ENCODE peak calls at places on chromosome 5, in nine cellular contexts. One of them, this sample, is unnamed.

GRCh38 chr5:51002368-51002767 is 335.9 kb downstream of the PARP8 start:
- DNase-seq in T-helper 17 cell: no peak
- DNase-seq in EL: no peak
- DNase-seq in amygdala: no peak
- DNase-seq in NCI-H510A: no peak
- DNase-seq in endothelial cell: no peak
- DNase-seq in GM19239: no peak
- DNase-seq in bronchial epithelial cell: no peak
- DNase-seq in A549: no peak
- DNase-seq in this sample: no peak

GRCh38 chr5:181059297-181060230 is 19.5 kb downstream of the BTNL9 start:
- DNase-seq in EL: no peak
- DNase-seq in GM19239: no peak
- DNase-seq in NCI-H510A: no peak
- DNase-seq in T-helper 17 cell: no peak
- DNase-seq in amygdala: no peak
- DNase-seq in bronchial epithelial cell: no peak
- DNase-seq in A549: no peak
- DNase-seq in endothelial cell: peak
- DNase-seq in this sample: no peak

GRCh38 chr5:107771926-107772325 is 101.2 kb upstream of the EFNA5 start:
- DNase-seq in T-helper 17 cell: no peak
- DNase-seq in endothelial cell: no peak
- DNase-seq in amygdala: no peak
- DNase-seq in EL: no peak
- DNase-seq in bronchial epithelial cell: no peak
- DNase-seq in A549: no peak
- DNase-seq in NCI-H510A: no peak
- DNase-seq in GM19239: no peak
- DNase-seq in this sample: no peak

GRCh38 chr5:55936100-55936693 is 58.6 kb downstream of the IL6ST start:
- DNase-seq in bronchial epithelial cell: peak
- DNase-seq in endothelial cell: peak
- DNase-seq in amygdala: peak
- DNase-seq in GM19239: peak
- DNase-seq in NCI-H510A: peak
- DNase-seq in EL: peak
- DNase-seq in A549: peak
- DNase-seq in T-helper 17 cell: peak
- DNase-seq in this sample: peak

GRCh38 chr5:150514708-150515211 is 6.8 kb downstream of the NDST1 start:
- DNase-seq in GM19239: no peak
- DNase-seq in T-helper 17 cell: no peak
- DNase-seq in bronchial epithelial cell: peak
- DNase-seq in endothelial cell: no peak
- DNase-seq in amygdala: no peak
- DNase-seq in EL: peak
- DNase-seq in A549: peak
- DNase-seq in NCI-H510A: no peak
- DNase-seq in this sample: no peak

GRCh38 chr5:159605585-159605984 is 275.3 kb upstream of the IL12B start:
- DNase-seq in A549: no peak
- DNase-seq in EL: peak
- DNase-seq in amygdala: no peak
- DNase-seq in bronchial epithelial cell: no peak
- DNase-seq in endothelial cell: no peak
- DNase-seq in GM19239: no peak
- DNase-seq in NCI-H510A: no peak
- DNase-seq in T-helper 17 cell: no peak
- DNase-seq in this sample: no peak

GRCh38 chr5:61498121-61498520 is 166.1 kb downstream of the ZSWIM6 start:
- DNase-seq in amygdala: no peak
- DNase-seq in A549: no peak
- DNase-seq in EL: no peak
- DNase-seq in NCI-H510A: no peak
- DNase-seq in bronchial epithelial cell: no peak
- DNase-seq in T-helper 17 cell: no peak
- DNase-seq in GM19239: no peak
- DNase-seq in endothelial cell: no peak
- DNase-seq in this sample: no peak

GRCh38 chr5:56607551-56607950 is 207.8 kb upstream of the MAP3K1 start:
- DNase-seq in NCI-H510A: no peak
- DNase-seq in EL: peak
- DNase-seq in endothelial cell: no peak
- DNase-seq in GM19239: no peak
- DNase-seq in A549: no peak
- DNase-seq in amygdala: no peak
- DNase-seq in T-helper 17 cell: no peak
- DNase-seq in bronchial epithelial cell: peak
- DNase-seq in this sample: no peak